ENCODE peak calls at places on chromosomes 11 and 22, in nine cellular contexts. F is K562, G is suprapubic skin, Z is sigmoid colon, H is A549, W is SK-N-SH, B is HepG2, R is upper lobe of left lung, Y is H1. V is an unnamed sample. For H3K4me1, the result is how much of the 10 kb centered on the place peaks cover.

GRCh38 chr11:116787786-116788486 is at the start of gene ZPR1:
- DNase-seq in H (peak), B (peak), G (peak), Z (peak), F (peak), Y (peak), W (peak), R (peak), V (peak)

GRCh38 chr11:17608830-17609229 is 61.8 kb downstream of the OTOG start:
- DNase-seq in B (no peak), W (no peak), H (no peak), G (no peak), F (no peak), R (no peak), Z (no peak), Y (no peak), V (no peak)

GRCh38 chr22:30116362-30117117 is 36.3 kb downstream of the HORMAD2 start:
- DNase-seq in W (no peak), B (peak), Y (no peak), F (no peak), Z (no peak), H (no peak), G (no peak), R (no peak), V (no peak)

GRCh38 chr11:3021125-3021524 is 29.0 kb upstream of the NAP1L4 start:
- DNase-seq in F (peak), Y (no peak), R (no peak), H (peak), B (peak), Z (no peak), W (peak), G (no peak), V (no peak)

GRCh38 chr11:23594755-23595154 is 734.5 kb upstream of the CCDC179 start:
- DNase-seq in R (no peak), G (no peak), F (no peak), W (no peak), Z (no peak), H (no peak), B (no peak), Y (no peak), V (no peak)

GRCh38 chr11:25766332-25767015 is 565.5 kb upstream of the ANO3 start:
- DNase-seq in Z (no peak), F (no peak), H (no peak), G (no peak), W (no peak), R (no peak), B (no peak), Y (no peak), V (no peak)

GRCh38 chr11:2086239-2087040 is 52.7 kb downstream of the IGF2 start:
- DNase-seq in F (no peak), W (no peak), H (no peak), Z (peak), R (peak), B (no peak), G (peak), Y (no peak), V (no peak)

GRCh38 chr11:43983221-43983795 is 40.9 kb downstream of the C11orf96 start:
- DNase-seq in F (no peak), G (no peak), W (no peak), H (peak), R (no peak), Y (no peak), Z (no peak), B (no peak), V (no peak)

GRCh38 chr11:27485930-27486773 is 13.6 kb upstream of the LGR4 start:
- DNase-seq in H (no peak), W (peak), F (peak), B (peak), Z (no peak), G (no peak), R (no peak), Y (no peak), V (no peak)

GRCh38 chr22:28025333-28025732 is 106.3 kb upstream of the PITPNB start:
- DNase-seq in H (no peak), R (no peak), F (peak), Z (peak), W (peak), G (peak), Y (no peak), B (no peak), V (no peak)

GRCh38 chr22:41469218-41469851 is 418 bp downstream of the ACO2 start:
- DNase-seq in G (no peak), F (peak), R (no peak), B (no peak), Z (peak), H (no peak), W (no peak), Y (no peak), V (no peak)
- H3K4me1 ChIP-seq in G (under half), F (under half), R (under half), B (half or more), Z (under half), H (under half), W (under half), Y (under half), V (under half)

GRCh38 chr22:45211848-45212247 is 28.8 kb downstream of the KIAA0930 start:
- DNase-seq in Z (no peak), F (no peak), B (no peak), W (no peak), H (peak), G (no peak), R (peak), Y (no peak), V (no peak)

GRCh38 chr22:45211435-45211834 is 29.3 kb downstream of the KIAA0930 start:
- DNase-seq in H (no peak), R (no peak), B (no peak), Z (no peak), Y (no peak), G (peak), F (no peak), W (no peak), V (no peak)

GRCh38 chr22:45210577-45211431 is 29.9 kb downstream of the KIAA0930 start:
- DNase-seq in Y (no peak), G (peak), F (no peak), H (no peak), R (peak), W (no peak), Z (no peak), B (no peak), V (no peak)

GRCh38 chr22:45212992-45213751 is 27.5 kb downstream of the KIAA0930 start:
- DNase-seq in Z (peak), Y (no peak), W (peak), R (peak), F (no peak), G (no peak), B (no peak), H (no peak), V (peak)

GRCh38 chr22:45212306-45212709 is 28.4 kb downstream of the KIAA0930 start:
- DNase-seq in G (peak), W (peak), R (peak), Z (peak), H (peak), Y (no peak), B (no peak), F (no peak), V (peak)
- H3K27ac ChIP-seq in G (peak), W (peak), R (peak), Z (peak), H (peak), Y (no peak), B (no peak), F (no peak), V (peak)

DNA sequence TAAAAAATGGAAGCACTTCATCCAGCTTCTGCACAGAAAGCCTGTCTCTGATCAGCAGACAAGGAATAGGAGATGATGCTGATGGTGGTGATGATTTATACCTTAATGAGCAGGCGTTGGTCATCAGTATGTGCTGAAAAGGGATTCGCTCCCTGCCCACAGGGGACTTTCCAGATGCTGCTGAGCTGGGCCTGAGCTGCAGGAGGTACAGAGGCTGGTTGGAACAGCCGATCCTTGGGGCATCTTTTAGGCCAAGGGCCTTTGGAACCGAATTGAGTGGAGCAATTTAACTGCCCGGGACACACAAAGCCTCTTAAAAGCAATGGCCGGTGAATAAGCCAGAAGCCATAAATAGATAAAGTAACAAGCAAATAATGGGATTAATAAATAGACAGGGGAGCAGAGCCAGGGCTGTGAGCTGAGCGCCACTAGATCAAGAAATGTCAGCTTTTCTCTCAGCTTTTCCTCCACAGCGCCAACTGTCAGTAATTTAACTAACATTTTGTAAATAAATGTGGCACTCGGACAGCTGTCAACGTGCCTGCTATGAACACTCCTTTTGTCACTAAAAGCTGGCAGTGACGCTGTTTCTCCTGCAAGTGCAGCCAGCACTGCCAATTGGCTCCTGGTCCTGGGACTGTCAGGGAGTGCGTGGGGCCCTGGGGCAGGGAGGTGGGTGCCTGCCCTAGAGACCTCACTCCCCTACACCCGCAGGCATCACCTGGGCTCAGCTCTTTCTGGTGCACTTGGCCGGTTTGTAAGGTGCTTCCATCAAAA is 562.4 kb downstream of the NTM start:
- DNase-seq in W (no peak), B (no peak), G (no peak), Y (no peak), Z (no peak), H (no peak), R (peak), F (no peak), V (no peak)
- TF ChIP-seq EP300 in W (no peak), B (no peak), G (no peak), Y (no peak), Z (no peak), H (no peak), R (no peak), F (no peak), V (no peak)

DNA sequence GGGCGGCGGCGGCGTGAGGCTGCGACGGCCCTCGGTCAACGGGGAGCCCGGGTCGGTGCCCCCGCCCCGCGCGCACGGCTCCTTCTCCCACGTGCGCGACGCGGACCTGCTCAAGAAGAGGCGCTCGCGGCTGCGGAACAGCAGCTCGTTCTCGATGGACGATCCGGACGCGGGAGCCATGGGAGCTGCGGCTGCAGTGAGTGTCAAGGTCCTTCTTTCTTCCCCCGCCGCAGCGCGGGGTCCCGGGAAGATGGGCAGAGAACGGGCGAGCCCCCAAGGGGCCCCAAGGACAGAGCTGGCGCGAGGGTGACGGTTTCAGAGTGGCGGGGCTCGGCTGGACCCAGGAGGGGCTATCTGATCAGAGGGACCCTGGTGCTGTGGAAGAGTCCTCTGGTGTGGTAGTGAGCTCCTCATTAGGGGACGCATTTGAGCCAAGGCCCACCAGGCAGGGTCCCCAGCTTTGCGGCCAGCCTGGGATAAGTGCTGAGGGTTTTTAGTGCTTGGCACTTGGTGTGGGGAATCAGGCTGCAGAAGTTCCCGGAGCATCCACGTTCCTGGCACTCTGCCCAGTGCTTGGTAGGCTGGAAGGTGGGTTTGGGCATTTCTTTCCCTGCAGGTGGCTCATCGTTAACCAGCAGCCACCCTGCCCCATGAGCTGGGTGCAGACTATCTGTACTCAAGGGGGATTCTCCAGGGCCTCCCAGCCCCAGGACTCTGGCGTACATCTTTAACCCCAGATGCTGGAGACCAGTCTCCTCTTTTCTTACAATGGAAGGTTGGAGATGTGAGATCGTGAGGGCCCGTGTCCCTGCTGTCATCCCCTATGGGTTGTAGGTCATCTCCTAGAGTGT is 9.8 kb downstream of the EHBP1L1 start:
- DNase-seq in G (no peak), B (no peak), F (no peak), R (peak), Y (no peak), Z (no peak), W (peak), H (no peak), V (no peak)
- H3K4me1 ChIP-seq in G (half or more), B (under half), F (under half), R (under half), Y (under half), Z (under half), W (under half), H (under half), V (under half)

GRCh38 chr11:66328036-66328306 is 8.3 kb downstream of the RIN1 start:
- DNase-seq in H (no peak), B (no peak), G (peak), Y (no peak), W (no peak), R (peak), Z (no peak), F (no peak), V (no peak)
- H3K27ac ChIP-seq in H (peak), B (no peak), G (peak), Y (no peak), W (peak), R (peak), Z (peak), F (peak), V (no peak)

GRCh38 chr11:65861533-65862183 is 1.4 kb downstream of the MUS81 start:
- DNase-seq in Z (peak), B (no peak), F (no peak), G (peak), W (no peak), R (no peak), H (no peak), Y (no peak), V (no peak)
- TF ChIP-seq EP300 in Z (no peak), B (no peak), F (no peak), G (no peak), W (no peak), R (no peak), H (no peak), Y (no peak), V (no peak)

GRCh38 chr11:87976009-87976408 is 199.2 kb downstream of the RAB38 start:
- DNase-seq in R (no peak), F (no peak), Y (no peak), Z (no peak), G (no peak), H (no peak), W (no peak), B (no peak), V (no peak)
- H3K4me1 ChIP-seq in R (under half), F (under half), Y (under half), Z (under half), G (under half), H (under half), W (under half), B (under half), V (under half)

GRCh38 chr11:75815345-75815983 is 454 bp downstream of the UVRAG start:
- DNase-seq in Z (peak), R (no peak), G (peak), H (peak), W (no peak), F (peak), Y (peak), B (no peak), V (no peak)

GRCh38 chr11:75821202-75821601 is 6.2 kb downstream of the UVRAG start:
- DNase-seq in R (no peak), W (no peak), F (no peak), Z (no peak), G (no peak), Y (no peak), H (no peak), B (no peak), V (no peak)

GRCh38 chr11:75823415-75823814 is 8.4 kb downstream of the UVRAG start:
- DNase-seq in W (no peak), H (no peak), R (no peak), F (no peak), G (no peak), Y (no peak), Z (no peak), B (no peak), V (no peak)

GRCh38 chr11:75816561-75817239 is 1.7 kb downstream of the UVRAG start:
- DNase-seq in W (no peak), Z (no peak), G (no peak), B (no peak), R (no peak), Y (no peak), H (no peak), F (peak), V (no peak)

DNA sequence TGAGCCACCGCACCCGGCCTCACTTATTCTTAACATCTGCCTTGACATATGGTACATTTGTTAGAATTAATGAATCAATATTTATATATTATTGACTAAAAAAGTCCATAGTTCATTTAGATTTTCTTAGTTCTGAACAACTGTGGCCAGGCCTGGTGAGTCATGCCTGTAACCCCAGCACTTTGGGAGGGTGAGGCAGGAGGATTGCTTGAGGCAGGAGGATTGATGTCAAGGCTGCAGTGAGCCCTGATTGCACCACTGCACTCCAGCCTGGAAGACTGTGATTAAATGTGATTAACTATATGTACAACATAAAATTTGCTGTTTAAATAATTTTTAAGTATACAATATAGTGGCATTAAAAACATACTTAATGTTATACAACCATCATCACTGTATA is 5.6 kb downstream of the UVRAG start:
- DNase-seq in R (no peak), F (no peak), Y (no peak), W (no peak), B (no peak), Z (no peak), H (no peak), G (no peak), V (no peak)
- H3K27ac ChIP-seq in R (no peak), F (no peak), Y (no peak), W (no peak), B (no peak), Z (no peak), H (no peak), G (no peak), V (no peak)

GRCh38 chr11:86117706-86118050 is 48.8 kb upstream of the PICALM start:
- DNase-seq in Y (no peak), W (no peak), Z (no peak), H (no peak), B (no peak), G (no peak), F (no peak), R (no peak), V (no peak)

GRCh38 chr11:86116996-86117705 is 48.3 kb upstream of the PICALM start:
- DNase-seq in Z (no peak), R (no peak), B (no peak), G (no peak), F (no peak), Y (no peak), W (no peak), H (no peak), V (no peak)

GRCh38 chr11:86118201-86118600 is 49.3 kb upstream of the PICALM start:
- DNase-seq in H (no peak), W (no peak), F (no peak), G (no peak), Z (no peak), Y (no peak), B (no peak), R (no peak), V (no peak)

GRCh38 chr11:86116386-86116726 is 47.5 kb upstream of the PICALM start:
- DNase-seq in Z (no peak), F (no peak), W (peak), G (no peak), Y (no peak), B (no peak), H (peak), R (no peak), V (no peak)

GRCh38 chr11:86115542-86116385 is 46.9 kb upstream of the PICALM start:
- DNase-seq in W (no peak), F (no peak), R (no peak), G (no peak), B (no peak), Y (no peak), Z (no peak), H (peak), V (no peak)
- TF ChIP-seq EP300 in W (no peak), F (no peak), R (no peak), G (no peak), B (no peak), Y (no peak), Z (no peak), H (no peak), V (no peak)

GRCh38 chr22:42642801-42643631 is 2.6 kb upstream of the ATP5MGL start:
- DNase-seq in R (no peak), B (no peak), Y (no peak), Z (no peak), G (no peak), W (no peak), F (peak), H (no peak), V (no peak)
- H3K4me1 ChIP-seq in R (half or more), B (half or more), Y (under half), Z (under half), G (half or more), W (under half), F (under half), H (under half), V (half or more)

V was measured in tibial nerve.